ENCODE peak calls at places on chromosomes 5 and 9, in six cellular contexts. J, D, N, E, C and T are unnamed samples.

GRCh38 chr5:89478856-89479255 is 595.9 kb upstream of the MEF2C start:
- DNase-seq in N (no peak), C (no peak), D (no peak), E (no peak), J (no peak), T (no peak)

GRCh38 chr9:113746486-113746885 is 129.6 kb upstream of the ZNF618 start:
- DNase-seq in J (no peak), E (no peak), N (no peak), C (no peak), D (no peak), T (no peak)

GRCh38 chr5:117295941-117296340 is 721.3 kb upstream of the SEMA6A start:
- DNase-seq in D (no peak), E (no peak), C (no peak), J (no peak), N (no peak), T (no peak)

GRCh38 chr9:92538541-92538940 is 2.8 kb upstream of the ECM2 start:
- DNase-seq in D (no peak), C (peak), E (no peak), N (no peak), J (peak), T (no peak)

GRCh38 chr5:149445739-149446369 is 66.8 kb upstream of the IL17B start:
- DNase-seq in E (no peak), J (peak), D (no peak), C (peak), N (no peak), T (peak)

GRCh38 chr5:120354126-120354525 is 110.0 kb upstream of the PRR16 start:
- DNase-seq in E (no peak), D (no peak), J (no peak), N (no peak), C (no peak), T (no peak)

GRCh38 chr5:104344809-104345512 is 782.4 kb upstream of the NUDT12 start:
- DNase-seq in N (no peak), D (no peak), E (no peak), J (peak), C (peak), T (no peak)

GRCh38 chr9:71638627-71639026 is 129.7 kb downstream of the CEMIP2 start:
- DNase-seq in J (no peak), E (no peak), C (no peak), D (no peak), N (peak), T (no peak)

GRCh38 chr9:100281676-100282387 is 70.9 kb downstream of the TEX10 start:
- DNase-seq in J (no peak), D (no peak), N (no peak), E (no peak), C (no peak), T (peak)

GRCh38 chr9:127947841-127948710 is 10.4 kb upstream of the DPM2 start:
- DNase-seq in N (peak), E (no peak), D (no peak), C (no peak), J (no peak), T (no peak)